ENCODE peak calls at places on chromosome 2, in four cellular contexts. N is NT2/D1, W is spleen, K is ovary. L is an unnamed sample. For H3K27me3, the result is how much of the 10 kb centered on the place peaks cover.

GRCh38 chr2:215413974-215414373 is 21.9 kb downstream of the FN1 start:
- DNase-seq in N (no peak), W (no peak), K (no peak), L (no peak)

GRCh38 chr2:214389334-214389733 is 21.5 kb upstream of the VWC2L start:
- DNase-seq in N (no peak), W (no peak), K (no peak), L (no peak)

GRCh38 chr2:16508061-16508851 is 157.4 kb downstream of the CYRIA start:
- DNase-seq in N (peak), W (no peak), K (peak), L (peak)

GRCh38 chr2:237674731-237675276 is 47.4 kb downstream of the LRRFIP1 start:
- DNase-seq in N (peak), W (peak), K (peak), L (peak)

GRCh38 chr2:14902953-14903352 is 270.4 kb downstream of the LRATD1 start:
- DNase-seq in N (no peak), W (no peak), K (no peak), L (no peak)

GRCh38 chr2:134663451-134663850 is 55.3 kb downstream of the TMEM163 start:
- DNase-seq in N (no peak), W (no peak), K (no peak), L (no peak)

GRCh38 chr2:8090748-8091700 is 590.8 kb upstream of the ID2 start:
- DNase-seq in N (peak), W (peak), K (peak), L (peak)

GRCh38 chr2:32271063-32271462 is 6.4 kb upstream of the NLRC4 start:
- DNase-seq in N (no peak), W (no peak), K (no peak), L (no peak)

GRCh38 chr2:120205901-120206581 is 17.2 kb downstream of the TMEM185B start:
- DNase-seq in N (peak), W (peak), K (no peak), L (no peak)

GRCh38 chr2:134173338-134174016 is 80.4 kb upstream of the MGAT5 start:
- DNase-seq in N (no peak), W (no peak), K (no peak), L (no peak)

GRCh38 chr2:193377789-193378188 is 1183.1 kb upstream of the TMEFF2 start:
- DNase-seq in N (no peak), W (no peak), K (no peak), L (no peak)

GRCh38 chr2:195666113-195666712 is 9.2 kb downstream of the SLC39A10 start:
- DNase-seq in N (no peak), W (no peak), K (no peak), L (no peak)

GRCh38 chr2:12769492-12770105 is 52.9 kb downstream of the TRIB2 start:
- DNase-seq in N (no peak), W (no peak), K (no peak), L (peak)

GRCh38 chr2:178858896-178859628 is 51.8 kb upstream of the TTN start:
- DNase-seq in N (no peak), W (no peak), K (no peak), L (no peak)

GRCh38 chr2:9394816-9395215 is 28.5 kb downstream of the ITGB1BP1 start:
- DNase-seq in N (no peak), W (peak), K (no peak), L (no peak)

GRCh38 chr2:85470850-85471800 is 52.6 kb downstream of the SH2D6 start:
- DNase-seq in N (no peak), W (peak), K (peak), L (no peak)

GRCh38 chr2:150376627-150377335 is 110.7 kb downstream of the RND3 start:
- DNase-seq in N (no peak), W (no peak), K (no peak), L (no peak)

GRCh38 chr2:64975232-64975791 is 13.9 kb upstream of the SLC1A4 start:
- DNase-seq in N (no peak), W (no peak), K (peak), L (no peak)

GRCh38 chr2:186433777-186434432 is 52.2 kb upstream of the ZC3H15 start:
- DNase-seq in N (no peak), W (no peak), K (no peak), L (no peak)

GRCh38 chr2:3179208-3179607 is 198.4 kb downstream of the EIPR1 start:
- DNase-seq in N (peak), W (peak), K (no peak), L (no peak)

GRCh38 chr2:129902731-129903585 is 76.5 kb upstream of the RAB6C start:
- DNase-seq in N (no peak), W (no peak), K (no peak), L (no peak)

GRCh38 chr2:100218552-100218951 is 76.2 kb upstream of the AFF3 start:
- DNase-seq in N (no peak), W (no peak), K (no peak), L (no peak)

GRCh38 chr2:238615187-238615586 is 188.5 kb downstream of the ASB1 start:
- DNase-seq in N (no peak), W (peak), K (no peak), L (no peak)

GRCh38 chr2:69059731-69060290 is 46.8 kb downstream of the ANTXR1 start:
- DNase-seq in N (no peak), W (no peak), K (no peak), L (no peak)

DNA sequence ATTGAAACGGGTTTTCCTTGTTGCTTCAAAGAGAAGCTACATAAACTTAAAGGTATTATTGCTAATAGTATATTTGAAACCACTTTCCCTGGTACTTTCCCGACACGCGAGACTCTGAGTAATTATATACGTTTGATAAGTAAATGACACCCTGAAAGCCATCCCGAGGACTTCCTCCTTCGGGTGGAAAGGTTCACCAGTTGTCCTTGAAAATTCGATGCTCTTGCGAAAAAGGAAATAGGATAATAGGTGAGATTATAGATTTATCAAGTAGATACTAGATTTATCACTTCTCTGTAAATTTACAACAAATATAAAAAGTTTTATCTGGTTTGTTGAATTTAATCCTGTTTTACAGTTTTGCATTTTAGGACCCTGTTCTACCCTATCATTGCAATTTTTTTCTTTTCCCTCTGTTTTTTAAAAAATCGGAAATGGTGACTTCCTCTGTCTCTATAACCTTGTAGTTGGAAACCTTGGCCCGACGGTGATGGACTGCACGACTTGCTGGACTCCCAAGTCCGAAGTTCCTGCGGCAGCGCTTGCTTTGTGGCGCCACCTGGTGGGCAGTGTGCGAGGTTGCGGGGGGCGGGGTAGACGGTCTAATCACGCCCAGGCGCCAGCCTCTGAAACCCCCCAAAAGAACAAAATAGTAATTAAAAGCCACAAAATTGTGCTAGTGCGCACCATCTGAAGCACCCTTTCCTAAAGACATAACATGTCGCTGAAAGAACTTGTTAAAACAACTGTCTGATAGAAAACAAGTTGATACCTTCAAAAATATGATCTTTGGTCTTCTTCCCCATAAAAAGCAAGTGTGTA is 982 bp upstream of the DLX2 start:
- DNase-seq in N (no peak), W (peak), K (peak), L (peak)
- H3K27me3 ChIP-seq in N (half or more), W (under half), K (under half), L (half or more)

GRCh38 chr2:95058466-95058988 is 33.0 kb downstream of the MAL start:
- DNase-seq in N (no peak), W (no peak), K (no peak), L (no peak)
- H3K27me3 ChIP-seq in N (under half), W (under half), K (under half), L (under half)

DNA sequence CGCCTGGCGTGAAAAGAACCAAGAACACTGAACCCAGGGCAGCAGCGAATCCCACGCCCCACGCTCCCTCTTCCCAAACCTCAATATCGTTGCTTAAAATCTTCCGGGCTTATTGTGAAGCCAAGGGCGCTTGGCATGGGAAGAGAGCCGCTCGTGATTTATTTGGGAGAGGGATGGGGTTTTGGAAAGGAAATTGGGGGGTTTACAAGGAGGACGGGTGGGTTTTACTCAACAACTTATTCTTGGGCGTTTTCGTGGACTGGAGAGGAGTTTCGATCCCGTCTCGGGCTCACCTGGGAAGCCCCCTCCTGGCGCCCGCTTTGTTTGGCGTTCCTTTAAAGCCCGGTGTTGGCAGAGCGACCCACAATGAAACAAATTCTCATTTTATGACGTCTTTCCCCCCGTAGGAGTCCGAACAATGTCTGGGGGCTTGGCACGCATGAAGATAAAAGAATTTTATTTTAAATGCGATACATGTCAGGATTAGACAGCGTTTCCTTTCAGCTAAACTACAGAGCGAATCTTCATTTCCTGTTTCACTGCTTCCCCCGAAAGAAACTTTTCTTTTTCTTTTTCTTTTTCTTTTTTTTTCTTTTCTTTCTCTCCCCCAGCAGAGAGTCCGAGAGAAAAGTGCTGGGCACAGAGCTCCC is 135.3 kb downstream of the INSIG2 start:
- DNase-seq in N (no peak), W (no peak), K (no peak), L (no peak)
- H3K27me3 ChIP-seq in N (under half), W (under half), K (under half), L (half or more)

DNA sequence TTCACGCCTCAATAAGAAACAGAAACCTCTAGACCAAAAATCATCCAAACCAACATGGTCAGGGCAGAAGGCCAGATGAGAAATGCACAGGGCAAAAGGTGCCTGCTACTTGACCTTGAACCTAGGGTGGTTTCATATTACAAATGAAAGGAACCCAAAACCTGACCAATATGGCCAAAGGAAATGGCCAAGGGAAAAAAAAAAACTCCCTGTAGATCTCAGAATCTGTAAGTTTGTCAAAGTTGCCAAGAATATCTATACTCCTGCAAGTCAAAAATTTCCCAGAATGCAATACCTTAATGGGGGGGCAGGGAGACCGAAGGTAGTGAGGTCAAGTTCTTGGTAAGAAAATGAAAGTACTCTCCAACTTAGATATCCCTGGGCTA is 47.2 kb downstream of the HIBCH start:
- DNase-seq in N (no peak), W (no peak), K (no peak), L (no peak)
- H3K27me3 ChIP-seq in N (under half), W (under half), K (under half), L (under half)

DNA sequence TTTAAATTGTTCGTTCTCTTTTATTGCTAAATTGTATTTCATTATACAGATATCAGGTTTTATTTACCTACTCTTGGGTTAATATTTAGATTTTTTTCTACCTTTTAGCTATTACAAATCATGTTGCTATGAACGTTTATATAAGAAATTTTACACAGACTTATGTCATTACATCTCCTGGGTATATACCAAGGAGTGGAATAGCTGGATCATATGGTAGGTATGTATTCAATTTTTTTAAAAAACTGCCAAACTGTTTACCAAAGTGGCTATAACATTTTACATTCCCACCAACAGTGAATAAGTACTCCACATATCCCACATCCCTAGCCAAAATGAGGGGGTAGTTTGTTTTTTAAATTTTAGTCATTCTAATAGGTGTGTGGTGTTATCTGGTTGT is 32.3 kb upstream of the BAZ2B start:
- DNase-seq in N (no peak), W (no peak), K (no peak), L (no peak)
- H3K27me3 ChIP-seq in N (under half), W (under half), K (under half), L (under half)

GRCh38 chr2:37471994-37472393 is 127.6 kb downstream of the QPCT start:
- DNase-seq in N (no peak), W (no peak), K (no peak), L (no peak)
- H3K27me3 ChIP-seq in N (under half), W (under half), K (under half), L (under half)

DNA sequence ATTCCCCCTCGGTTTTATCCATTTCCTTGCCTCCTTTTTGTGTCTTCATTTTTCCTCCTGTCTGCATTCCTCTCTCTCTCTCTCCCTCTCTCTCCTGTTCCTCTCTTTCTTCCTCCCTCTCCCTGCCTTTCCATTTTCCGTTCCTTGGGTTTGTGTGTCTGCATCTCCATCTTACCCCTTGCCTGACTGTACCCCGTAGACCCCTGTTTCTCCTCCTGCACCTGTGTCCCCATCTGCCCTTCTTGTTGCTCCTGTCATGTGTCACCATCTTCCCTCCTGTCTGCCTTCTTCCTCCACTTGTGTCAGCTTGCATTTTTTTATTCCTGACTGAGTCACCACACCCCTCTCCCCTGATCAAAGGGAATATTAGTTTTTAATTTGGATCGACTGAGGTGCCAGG is 1.8 kb downstream of the CDK5R2 start:
- DNase-seq in N (no peak), W (no peak), K (no peak), L (no peak)
- H3K27me3 ChIP-seq in N (half or more), W (under half), K (under half), L (half or more)

DNA sequence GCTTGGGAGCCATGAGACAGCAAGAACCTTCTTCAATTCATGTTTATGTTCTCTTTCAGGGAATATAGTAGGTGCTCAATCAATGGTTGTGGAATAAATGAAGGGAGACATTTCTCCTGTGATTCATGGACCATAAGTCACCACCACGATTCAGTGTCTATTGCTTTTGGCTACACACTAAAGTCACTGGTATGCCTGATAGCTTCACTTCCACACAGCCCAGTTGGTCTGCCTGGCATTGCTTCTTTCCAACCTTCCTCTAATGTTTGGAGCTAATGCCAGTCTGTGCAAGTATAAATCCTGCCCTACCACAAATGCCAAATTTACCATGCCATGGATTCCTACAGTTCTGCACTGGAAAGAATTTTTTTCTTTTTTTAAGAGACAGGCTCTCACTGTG is 1.3 kb upstream of the CXCR1 start:
- DNase-seq in N (no peak), W (no peak), K (no peak), L (no peak)
- H3K27me3 ChIP-seq in N (under half), W (under half), K (under half), L (under half)

GRCh38 chr2:27264253-27264752 is 1.5 kb upstream of the SLC30A3 start:
- DNase-seq in N (no peak), W (no peak), K (no peak), L (no peak)
- H3K27me3 ChIP-seq in N (half or more), W (under half), K (under half), L (half or more)

DNA sequence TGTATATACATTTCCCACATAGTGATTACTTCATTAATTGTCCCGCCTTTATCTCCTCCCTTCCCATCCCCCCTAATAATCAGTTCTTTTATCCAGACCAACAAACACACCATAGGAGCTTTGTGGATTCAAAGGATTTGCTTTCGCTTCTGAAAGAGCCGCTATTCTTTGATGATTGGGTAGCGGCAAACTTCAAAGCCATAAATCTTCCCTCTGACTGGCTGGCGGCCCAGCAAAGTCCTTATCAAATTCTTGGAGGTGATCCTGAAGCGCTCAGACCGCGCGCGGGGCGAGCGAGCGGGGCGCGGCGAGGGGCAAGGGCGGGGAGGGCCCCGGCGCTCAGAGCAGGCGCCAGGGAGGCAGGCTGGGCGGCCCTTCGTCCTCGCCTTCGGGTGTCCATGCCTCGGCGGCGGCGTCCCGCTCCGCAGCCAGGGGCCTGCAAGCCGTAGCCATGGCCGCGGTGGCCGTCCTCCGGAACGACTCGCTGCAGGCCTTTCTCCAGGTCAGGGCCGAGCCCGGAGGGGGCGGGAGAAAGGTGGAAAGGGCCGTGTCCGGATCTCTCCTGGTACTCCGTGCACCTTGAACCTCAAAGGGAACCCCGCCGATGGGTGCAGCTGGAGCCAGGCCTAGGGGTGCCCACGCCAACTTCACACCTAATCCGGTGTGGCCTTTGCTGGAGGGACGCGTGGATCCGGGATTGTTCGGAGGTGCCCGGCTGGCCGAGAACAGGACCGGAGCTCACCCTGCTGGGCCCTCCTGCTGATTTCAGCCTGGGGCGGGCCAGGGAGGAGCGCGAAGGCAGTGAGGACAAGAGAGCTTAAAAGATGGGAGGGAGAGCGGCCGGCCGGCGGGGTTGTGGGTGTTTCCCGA is at the start of gene SP5:
- DNase-seq in N (no peak), W (no peak), K (peak), L (peak)
- H3K27me3 ChIP-seq in N (under half), W (under half), K (under half), L (half or more)